ENCODE peak calls at places on chromosomes 11 and 22, in four cellular contexts. One of them, this sample, is unnamed.
A peak's percentile ranks its signal among the peaks of the same experiment; 100 is the strongest.

GRCh38 chr11:6737872-6738466 is 33.8 kb downstream of the OR2AG2 start:
- DNase-seq in H1: no peak
- DNase-seq in HepG2: peak; percentile 41
- DNase-seq in K562: peak; percentile 62
- DNase-seq in this sample: peak; percentile 28

GRCh38 chr11:64661146-64661545 is 61.9 kb downstream of the NRXN2 start:
- DNase-seq in H1: no peak
- DNase-seq in HepG2: no peak
- DNase-seq in K562: no peak
- DNase-seq in this sample: no peak

GRCh38 chr11:76803023-76803422 is 19.9 kb downstream of the TSKU start:
- DNase-seq in H1: no peak
- DNase-seq in HepG2: no peak
- DNase-seq in K562: no peak
- DNase-seq in this sample: no peak

GRCh38 chr11:69134957-69135356 is 20.8 kb upstream of the SMIM38 start:
- DNase-seq in H1: no peak
- DNase-seq in HepG2: no peak
- DNase-seq in K562: no peak
- DNase-seq in this sample: no peak

GRCh38 chr11:2821891-2822290 is 63.7 kb downstream of the CDKN1C start:
- DNase-seq in H1: no peak
- DNase-seq in HepG2: no peak
- DNase-seq in K562: no peak
- DNase-seq in this sample: no peak

GRCh38 chr11:17075506-17075905 is 2.0 kb downstream of the RPS13 start:
- DNase-seq in H1: no peak
- DNase-seq in HepG2: no peak
- DNase-seq in K562: no peak
- DNase-seq in this sample: no peak

GRCh38 chr11:46886211-46886610 is 32.1 kb downstream of the LRP4 start:
- DNase-seq in H1: no peak
- DNase-seq in HepG2: no peak
- DNase-seq in K562: peak; percentile 53
- DNase-seq in this sample: no peak

GRCh38 chr11:105862736-105863367 is 159.2 kb downstream of the MSANTD4 start:
- DNase-seq in H1: no peak
- DNase-seq in HepG2: peak; percentile 36
- DNase-seq in K562: no peak
- DNase-seq in this sample: no peak

GRCh38 chr11:68934666-68935065 is 31.0 kb downstream of the IGHMBP2 start:
- DNase-seq in H1: no peak
- DNase-seq in HepG2: no peak
- DNase-seq in K562: no peak
- DNase-seq in this sample: no peak

DNA sequence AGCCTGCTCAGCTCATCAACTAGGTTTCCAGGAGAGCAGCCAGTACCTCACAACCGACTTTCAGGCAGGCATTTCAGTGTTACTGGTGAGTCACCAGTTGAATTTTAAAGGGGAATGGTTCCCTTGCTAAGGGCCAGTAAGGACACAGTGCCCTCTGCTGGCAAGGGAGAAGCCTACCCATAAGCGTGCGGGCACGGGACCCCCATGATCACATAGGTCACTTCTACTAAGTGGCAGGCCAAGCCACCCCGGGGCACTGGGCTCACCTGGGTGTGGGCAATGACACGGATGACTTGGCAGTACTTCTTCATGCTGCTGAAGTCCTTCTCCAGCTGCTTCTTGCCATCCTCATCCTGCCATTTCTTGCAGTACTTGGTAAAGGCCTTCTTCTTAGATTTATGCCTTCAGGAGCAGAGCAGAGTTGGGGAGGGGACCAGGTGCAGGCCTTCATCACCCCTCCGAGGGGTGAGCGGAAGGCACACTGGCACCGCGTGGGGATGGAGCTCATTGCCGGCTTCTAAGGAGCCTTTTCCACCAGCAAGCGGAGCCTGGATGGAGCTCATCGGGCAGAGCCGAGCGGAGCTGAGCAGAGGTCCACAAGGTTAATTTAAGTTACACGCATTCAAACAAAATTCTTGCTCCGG is 2.9 kb downstream of the RPL3 start:
- DNase-seq in H1: no peak
- DNase-seq in HepG2: peak; percentile 88
- DNase-seq in K562: peak; percentile 42
- DNase-seq in this sample: peak; percentile 77
- TF ChIP-seq JUN in H1: no peak
- TF ChIP-seq JUN in HepG2: peak; percentile 35
- TF ChIP-seq JUN in K562: peak; percentile 70
- TF ChIP-seq JUN in this sample: no peak

DNA sequence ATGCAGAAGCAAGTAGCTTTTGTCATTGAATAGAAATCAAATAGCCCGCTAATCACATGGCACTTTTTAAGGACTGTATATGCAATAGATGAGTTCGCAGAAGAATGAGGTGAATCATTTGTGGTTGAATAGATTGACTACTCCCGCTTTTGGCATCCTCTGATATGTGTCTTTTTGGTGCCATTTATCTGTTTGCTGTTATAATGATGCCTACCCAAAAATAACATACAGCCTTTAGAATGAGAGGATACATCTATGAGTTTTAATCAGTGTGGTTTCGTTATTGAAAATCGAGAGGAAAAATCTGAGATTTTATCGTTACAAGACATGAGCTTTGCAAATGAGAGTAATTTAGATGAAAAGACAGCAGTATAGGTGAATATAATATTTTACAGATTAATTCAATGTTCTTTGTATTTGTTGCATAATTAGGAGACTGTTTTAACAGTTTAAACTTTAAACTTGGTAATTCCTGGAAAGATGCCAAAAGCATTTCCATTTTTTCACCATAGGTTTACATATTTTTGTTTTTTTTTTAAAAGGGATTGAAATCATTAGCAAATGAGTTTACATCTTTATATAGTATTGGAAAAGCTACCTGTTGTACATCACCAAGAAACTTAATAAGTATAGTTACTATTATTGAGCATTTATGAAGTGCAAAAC is 1.8 kb downstream of the PDE3B start:
- DNase-seq in H1: no peak
- DNase-seq in HepG2: peak; percentile 28
- DNase-seq in K562: peak; percentile 38
- DNase-seq in this sample: no peak
- TF ChIP-seq ATF2 in H1: no peak
- TF ChIP-seq ATF2 in HepG2: no peak
- TF ChIP-seq ATF2 in K562: no peak
- TF ChIP-seq ATF2 in this sample: no peak

GRCh38 chr22:32985899-32986772 is 72.0 kb downstream of the SYN3 start:
- DNase-seq in H1: peak; percentile 36
- DNase-seq in HepG2: peak; percentile 70
- DNase-seq in K562: peak; percentile 67
- DNase-seq in this sample: peak; percentile 81
- TF ChIP-seq JUN in H1: no peak
- TF ChIP-seq JUN in HepG2: no peak
- TF ChIP-seq JUN in K562: no peak
- TF ChIP-seq JUN in this sample: no peak

DNA sequence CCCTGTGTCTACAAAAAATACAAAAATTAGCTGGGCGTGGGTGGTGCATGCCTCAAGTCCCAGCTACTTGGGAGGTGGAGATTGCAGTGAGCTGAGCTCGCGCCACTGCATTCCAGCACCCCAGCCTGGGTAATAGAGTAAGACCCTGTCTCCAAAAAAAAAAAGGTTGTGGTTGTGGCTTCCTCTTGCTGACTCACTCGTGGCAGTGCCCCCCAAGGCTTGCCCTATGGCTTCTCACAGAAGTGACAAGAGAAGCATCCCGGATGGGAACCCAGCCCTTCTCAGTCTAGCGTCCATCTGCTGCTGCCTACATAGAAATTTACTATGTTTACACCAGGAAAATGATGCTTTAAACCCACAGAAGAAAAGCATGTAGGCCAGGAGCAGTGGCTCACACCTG is 68.5 kb upstream of the PITPNB start:
- DNase-seq in H1: no peak
- DNase-seq in HepG2: no peak
- DNase-seq in K562: no peak
- DNase-seq in this sample: no peak
- TF ChIP-seq ATF2 in H1: no peak
- TF ChIP-seq ATF2 in HepG2: no peak
- TF ChIP-seq ATF2 in K562: no peak
- TF ChIP-seq ATF2 in this sample: no peak

GRCh38 chr11:104165014-104165413 is 1.1 kb upstream of the PDGFD start:
- DNase-seq in H1: no peak
- DNase-seq in HepG2: no peak
- DNase-seq in K562: no peak
- DNase-seq in this sample: no peak

GRCh38 chr11:104163100-104164027 is 583 bp downstream of the PDGFD start:
- DNase-seq in H1: no peak
- DNase-seq in HepG2: no peak
- DNase-seq in K562: no peak
- DNase-seq in this sample: peak; percentile 48

GRCh38 chr11:104159356-104159755 is 4.6 kb downstream of the PDGFD start:
- DNase-seq in H1: no peak
- DNase-seq in HepG2: no peak
- DNase-seq in K562: no peak
- DNase-seq in this sample: no peak

GRCh38 chr11:104161751-104162450 is 2.0 kb downstream of the PDGFD start:
- DNase-seq in H1: no peak
- DNase-seq in HepG2: no peak
- DNase-seq in K562: no peak
- DNase-seq in this sample: no peak

DNA sequence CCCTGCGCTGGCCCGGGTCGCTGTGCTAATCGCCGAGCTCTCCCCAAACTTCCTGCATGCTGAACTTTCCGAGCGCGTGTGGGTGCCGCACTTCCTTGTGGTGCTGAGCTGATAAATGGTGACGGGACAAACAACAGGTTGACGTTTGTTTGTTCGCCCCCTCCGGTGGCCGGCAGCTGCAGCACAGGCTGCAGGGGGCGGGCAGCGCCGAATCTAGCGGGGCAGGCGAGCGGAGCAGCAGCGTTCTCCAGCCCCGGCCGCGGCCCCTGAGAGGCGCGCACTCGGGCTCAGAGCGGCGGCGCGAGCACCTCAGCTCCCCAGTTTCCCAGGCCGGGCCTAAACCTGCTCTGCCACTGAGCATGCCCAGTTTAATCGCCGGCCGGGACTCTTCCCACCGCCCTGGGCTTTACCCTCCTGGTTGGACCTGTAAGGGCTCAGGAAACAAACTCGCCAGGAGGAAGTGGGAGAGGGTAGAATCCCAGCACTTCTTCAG is at the start of gene PDGFD:
- DNase-seq in H1: peak; percentile 76
- DNase-seq in HepG2: peak; percentile 54
- DNase-seq in K562: no peak
- DNase-seq in this sample: peak; percentile 89
- TF ChIP-seq JUN in H1: no peak
- TF ChIP-seq JUN in HepG2: no peak
- TF ChIP-seq JUN in K562: no peak
- TF ChIP-seq JUN in this sample: no peak

GRCh38 chr11:28770806-28771205 is 662.6 kb downstream of the METTL15 start:
- DNase-seq in H1: no peak
- DNase-seq in HepG2: no peak
- DNase-seq in K562: no peak
- DNase-seq in this sample: no peak

GRCh38 chr11:28763876-28764275 is 655.7 kb downstream of the METTL15 start:
- DNase-seq in H1: no peak
- DNase-seq in HepG2: no peak
- DNase-seq in K562: no peak
- DNase-seq in this sample: no peak

DNA sequence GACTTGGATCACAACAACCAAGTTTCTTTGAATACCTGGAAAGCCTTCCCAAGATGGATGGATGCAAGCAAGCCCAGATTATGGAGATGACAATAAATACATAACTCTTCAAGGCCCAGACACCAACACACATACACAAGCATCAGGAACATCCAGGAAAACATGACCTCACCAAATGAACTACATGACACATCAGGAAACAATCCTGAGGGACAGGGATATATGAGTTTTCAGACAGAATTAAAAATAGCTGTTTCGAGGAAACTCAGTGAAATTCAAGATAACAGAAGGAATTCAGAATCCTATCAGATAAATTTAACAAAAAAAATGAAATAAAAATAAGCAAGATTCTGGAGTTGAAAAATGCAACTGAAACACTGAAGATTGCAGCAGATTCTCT is 659.4 kb downstream of the METTL15 start:
- DNase-seq in H1: no peak
- DNase-seq in HepG2: no peak
- DNase-seq in K562: no peak
- DNase-seq in this sample: no peak
- TF ChIP-seq ATF2 in H1: no peak
- TF ChIP-seq ATF2 in HepG2: no peak
- TF ChIP-seq ATF2 in K562: no peak
- TF ChIP-seq ATF2 in this sample: no peak

GRCh38 chr11:59188954-59189353 is 17.0 kb downstream of the DTX4 start:
- DNase-seq in H1: no peak
- DNase-seq in HepG2: no peak
- DNase-seq in K562: no peak
- DNase-seq in this sample: no peak
- TF ChIP-seq JUN in H1: no peak
- TF ChIP-seq JUN in HepG2: no peak
- TF ChIP-seq JUN in K562: no peak
- TF ChIP-seq JUN in this sample: no peak

DNA sequence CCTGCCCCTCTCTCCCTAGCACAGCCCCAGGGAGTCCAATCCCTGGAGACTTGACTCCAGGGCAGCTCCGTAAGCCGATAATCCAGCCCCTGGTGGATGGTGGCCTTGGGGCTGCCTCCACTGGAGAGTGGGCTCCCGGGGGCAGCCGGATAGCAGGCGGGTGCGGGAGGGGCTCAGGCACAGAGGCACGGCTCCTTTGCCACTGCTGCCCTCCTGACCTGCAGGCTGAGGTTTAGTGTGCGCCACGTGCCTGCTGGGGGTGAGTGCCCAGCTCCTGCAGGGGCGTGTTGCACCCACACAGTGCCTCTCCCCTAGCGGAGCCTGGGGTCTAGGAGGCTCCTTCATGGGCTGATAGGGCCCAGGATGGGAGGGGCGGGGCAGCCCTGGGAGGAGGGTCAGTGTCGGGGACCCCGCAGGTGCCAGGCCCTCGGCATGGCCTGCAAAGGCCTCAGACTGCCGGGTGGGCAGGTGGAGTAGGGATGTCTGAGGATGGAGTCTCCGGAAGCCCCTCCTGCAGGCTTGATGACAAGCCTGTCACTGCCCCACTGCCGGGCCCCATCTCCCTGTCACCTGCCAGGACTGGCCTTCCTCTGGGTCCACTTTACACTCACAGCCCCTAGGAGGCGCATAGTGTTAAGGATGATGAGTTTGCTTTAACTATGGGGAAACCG is 5.6 kb downstream of the DUSP8 start:
- DNase-seq in H1: no peak
- DNase-seq in HepG2: no peak
- DNase-seq in K562: no peak
- DNase-seq in this sample: no peak
- TF ChIP-seq ATF2 in H1: no peak
- TF ChIP-seq ATF2 in HepG2: no peak
- TF ChIP-seq ATF2 in K562: no peak
- TF ChIP-seq ATF2 in this sample: no peak

DNA sequence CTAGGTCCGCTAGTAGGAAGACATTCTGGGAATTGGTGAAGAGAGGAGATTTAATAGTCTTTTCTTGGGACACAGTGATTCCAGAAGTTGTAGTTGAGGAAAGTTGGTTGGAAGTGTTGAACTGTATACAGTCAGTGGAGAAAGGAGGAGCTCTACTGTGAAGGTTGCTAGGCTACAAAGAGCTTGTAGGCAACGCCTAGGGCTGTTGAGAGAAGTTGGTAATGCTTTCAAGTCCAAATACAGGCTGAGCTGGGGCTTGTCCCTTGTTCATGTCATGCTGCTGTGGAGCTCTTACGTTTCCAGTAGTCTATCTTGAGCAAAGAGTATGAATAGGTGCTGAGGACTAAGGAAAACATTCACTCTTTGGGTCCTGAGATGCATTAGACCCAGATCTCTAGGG is 1.1 kb downstream of the TBCEL start:
- DNase-seq in H1: no peak
- DNase-seq in HepG2: peak; percentile 30
- DNase-seq in K562: no peak
- DNase-seq in this sample: no peak
- TF ChIP-seq JUN in H1: no peak
- TF ChIP-seq JUN in HepG2: no peak
- TF ChIP-seq JUN in K562: no peak
- TF ChIP-seq JUN in this sample: no peak

This sample was measured in WTC11.